ENCODE peak calls at places on chromosome 13, in nine cellular contexts. One of them, this sample, is unnamed.

GRCh38 chr13:58343081-58343480 is 711.5 kb downstream of the PCDH17 start:
- DNase-seq in CD8-positive, alpha-beta memory T cell: no peak
- DNase-seq in HEK293T: no peak
- DNase-seq in GM06990: no peak
- DNase-seq in activated naive CD4-positive, alpha-beta T cell: no peak
- DNase-seq in HFFc6: no peak
- DNase-seq in CD4-positive, alpha-beta T cell: no peak
- DNase-seq in SIG-M5: no peak
- DNase-seq in body of pancreas: no peak
- DNase-seq in this sample: no peak

GRCh38 chr13:102097708-102098107 is 304.1 kb downstream of the FGF14 start:
- DNase-seq in CD8-positive, alpha-beta memory T cell: no peak
- DNase-seq in HEK293T: no peak
- DNase-seq in GM06990: no peak
- DNase-seq in activated naive CD4-positive, alpha-beta T cell: no peak
- DNase-seq in HFFc6: no peak
- DNase-seq in CD4-positive, alpha-beta T cell: no peak
- DNase-seq in SIG-M5: no peak
- DNase-seq in body of pancreas: no peak
- DNase-seq in this sample: no peak

GRCh38 chr13:109789262-109789661 is 2.9 kb upstream of the IRS2 start:
- DNase-seq in CD8-positive, alpha-beta memory T cell: no peak
- DNase-seq in HEK293T: no peak
- DNase-seq in GM06990: no peak
- DNase-seq in activated naive CD4-positive, alpha-beta T cell: no peak
- DNase-seq in HFFc6: no peak
- DNase-seq in CD4-positive, alpha-beta T cell: no peak
- DNase-seq in SIG-M5: no peak
- DNase-seq in body of pancreas: peak
- DNase-seq in this sample: no peak

GRCh38 chr13:100483836-100484381 is 104.7 kb downstream of the GGACT start:
- DNase-seq in CD8-positive, alpha-beta memory T cell: no peak
- DNase-seq in HEK293T: no peak
- DNase-seq in GM06990: no peak
- DNase-seq in activated naive CD4-positive, alpha-beta T cell: no peak
- DNase-seq in HFFc6: no peak
- DNase-seq in CD4-positive, alpha-beta T cell: no peak
- DNase-seq in SIG-M5: no peak
- DNase-seq in body of pancreas: no peak
- DNase-seq in this sample: no peak

GRCh38 chr13:40190656-40191100 is 475.8 kb downstream of the FOXO1 start:
- DNase-seq in CD8-positive, alpha-beta memory T cell: peak
- DNase-seq in HEK293T: no peak
- DNase-seq in GM06990: no peak
- DNase-seq in activated naive CD4-positive, alpha-beta T cell: no peak
- DNase-seq in HFFc6: peak
- DNase-seq in CD4-positive, alpha-beta T cell: peak
- DNase-seq in SIG-M5: no peak
- DNase-seq in body of pancreas: peak
- DNase-seq in this sample: peak

GRCh38 chr13:109700176-109700575 is 86.2 kb downstream of the IRS2 start:
- DNase-seq in CD8-positive, alpha-beta memory T cell: no peak
- DNase-seq in HEK293T: no peak
- DNase-seq in GM06990: no peak
- DNase-seq in activated naive CD4-positive, alpha-beta T cell: no peak
- DNase-seq in HFFc6: no peak
- DNase-seq in CD4-positive, alpha-beta T cell: no peak
- DNase-seq in SIG-M5: peak
- DNase-seq in body of pancreas: peak
- DNase-seq in this sample: peak

GRCh38 chr13:73933795-73934194 is 200.4 kb downstream of the KLF12 start:
- DNase-seq in CD8-positive, alpha-beta memory T cell: no peak
- DNase-seq in HEK293T: no peak
- DNase-seq in GM06990: no peak
- DNase-seq in activated naive CD4-positive, alpha-beta T cell: no peak
- DNase-seq in HFFc6: no peak
- DNase-seq in CD4-positive, alpha-beta T cell: no peak
- DNase-seq in SIG-M5: no peak
- DNase-seq in body of pancreas: no peak
- DNase-seq in this sample: no peak

GRCh38 chr13:87671031-87671823 is at the start of gene SLITRK5:
- DNase-seq in CD8-positive, alpha-beta memory T cell: peak
- DNase-seq in HEK293T: peak
- DNase-seq in GM06990: peak
- DNase-seq in activated naive CD4-positive, alpha-beta T cell: peak
- DNase-seq in HFFc6: peak
- DNase-seq in CD4-positive, alpha-beta T cell: no peak
- DNase-seq in SIG-M5: peak
- DNase-seq in body of pancreas: peak
- DNase-seq in this sample: peak

GRCh38 chr13:94058821-94059360 is 420.6 kb downstream of the DCT start:
- DNase-seq in CD8-positive, alpha-beta memory T cell: no peak
- DNase-seq in HEK293T: no peak
- DNase-seq in GM06990: no peak
- DNase-seq in activated naive CD4-positive, alpha-beta T cell: no peak
- DNase-seq in HFFc6: no peak
- DNase-seq in CD4-positive, alpha-beta T cell: no peak
- DNase-seq in SIG-M5: no peak
- DNase-seq in body of pancreas: no peak
- DNase-seq in this sample: no peak

GRCh38 chr13:26956532-26957142 is 196.1 kb upstream of the GPR12 start:
- DNase-seq in CD8-positive, alpha-beta memory T cell: no peak
- DNase-seq in HEK293T: no peak
- DNase-seq in GM06990: no peak
- DNase-seq in activated naive CD4-positive, alpha-beta T cell: no peak
- DNase-seq in HFFc6: no peak
- DNase-seq in CD4-positive, alpha-beta T cell: no peak
- DNase-seq in SIG-M5: no peak
- DNase-seq in body of pancreas: no peak
- DNase-seq in this sample: no peak

GRCh38 chr13:82627183-82627582 is 1255.1 kb downstream of the SLITRK1 start:
- DNase-seq in CD8-positive, alpha-beta memory T cell: no peak
- DNase-seq in HEK293T: peak
- DNase-seq in GM06990: no peak
- DNase-seq in activated naive CD4-positive, alpha-beta T cell: no peak
- DNase-seq in HFFc6: peak
- DNase-seq in CD4-positive, alpha-beta T cell: no peak
- DNase-seq in SIG-M5: no peak
- DNase-seq in body of pancreas: no peak
- DNase-seq in this sample: no peak

GRCh38 chr13:39451860-39452301 is 151.1 kb downstream of the LHFPL6 start:
- DNase-seq in CD8-positive, alpha-beta memory T cell: no peak
- DNase-seq in HEK293T: no peak
- DNase-seq in GM06990: peak
- DNase-seq in activated naive CD4-positive, alpha-beta T cell: no peak
- DNase-seq in HFFc6: no peak
- DNase-seq in CD4-positive, alpha-beta T cell: no peak
- DNase-seq in SIG-M5: peak
- DNase-seq in body of pancreas: peak
- DNase-seq in this sample: no peak

GRCh38 chr13:110294146-110294545 is 12.8 kb downstream of the COL4A1 start:
- DNase-seq in CD8-positive, alpha-beta memory T cell: no peak
- DNase-seq in HEK293T: no peak
- DNase-seq in GM06990: no peak
- DNase-seq in activated naive CD4-positive, alpha-beta T cell: no peak
- DNase-seq in HFFc6: no peak
- DNase-seq in CD4-positive, alpha-beta T cell: no peak
- DNase-seq in SIG-M5: no peak
- DNase-seq in body of pancreas: no peak
- DNase-seq in this sample: no peak

GRCh38 chr13:23956106-23956505 is 58.8 kb upstream of the C1QTNF9B start:
- DNase-seq in CD8-positive, alpha-beta memory T cell: no peak
- DNase-seq in HEK293T: no peak
- DNase-seq in GM06990: no peak
- DNase-seq in activated naive CD4-positive, alpha-beta T cell: no peak
- DNase-seq in HFFc6: peak
- DNase-seq in CD4-positive, alpha-beta T cell: no peak
- DNase-seq in SIG-M5: no peak
- DNase-seq in body of pancreas: no peak
- DNase-seq in this sample: no peak

GRCh38 chr13:35672611-35673010 is 196.1 kb upstream of the MAB21L1 start:
- DNase-seq in CD8-positive, alpha-beta memory T cell: no peak
- DNase-seq in HEK293T: no peak
- DNase-seq in GM06990: no peak
- DNase-seq in activated naive CD4-positive, alpha-beta T cell: no peak
- DNase-seq in HFFc6: no peak
- DNase-seq in CD4-positive, alpha-beta T cell: no peak
- DNase-seq in SIG-M5: no peak
- DNase-seq in body of pancreas: no peak
- DNase-seq in this sample: no peak

GRCh38 chr13:47215741-47216140 is 318.9 kb upstream of the HTR2A start:
- DNase-seq in CD8-positive, alpha-beta memory T cell: no peak
- DNase-seq in HEK293T: no peak
- DNase-seq in GM06990: no peak
- DNase-seq in activated naive CD4-positive, alpha-beta T cell: no peak
- DNase-seq in HFFc6: peak
- DNase-seq in CD4-positive, alpha-beta T cell: no peak
- DNase-seq in SIG-M5: no peak
- DNase-seq in body of pancreas: no peak
- DNase-seq in this sample: no peak

GRCh38 chr13:25743426-25743825 is 308.4 kb downstream of the SHISA2 start:
- DNase-seq in CD8-positive, alpha-beta memory T cell: no peak
- DNase-seq in HEK293T: no peak
- DNase-seq in GM06990: no peak
- DNase-seq in activated naive CD4-positive, alpha-beta T cell: no peak
- DNase-seq in HFFc6: no peak
- DNase-seq in CD4-positive, alpha-beta T cell: no peak
- DNase-seq in SIG-M5: no peak
- DNase-seq in body of pancreas: no peak
- DNase-seq in this sample: no peak

This sample was measured in breast epithelium.